ENCODE peak calls at places on chromosomes 1 and 21, in nine cellular contexts. F is H7, I is endothelial cell, S is uterus, C is HFF-Myc, N is WTC11, M is NCI-H1105, E is putamen, Z is iPS-NIHi11. H is an unnamed sample.

GRCh38 chr1:159089184-159089791 is 12.7 kb upstream of the AIM2 start:
- DNase-seq in N (no peak), S (no peak), M (no peak), C (no peak), Z (peak), I (no peak), E (no peak), F (no peak), H (no peak)

GRCh38 chr1:101365186-101365585 is 128.4 kb downstream of the S1PR1 start:
- DNase-seq in M (no peak), F (no peak), N (no peak), E (no peak), S (no peak), I (no peak), C (no peak), Z (no peak), H (no peak)

GRCh38 chr1:205375816-205376545 is 19.3 kb upstream of the KLHDC8A start:
- DNase-seq in M (no peak), N (peak), I (no peak), S (peak), E (no peak), F (peak), C (no peak), Z (peak), H (peak)

GRCh38 chr1:28601696-28602095 is 9.6 kb downstream of the RAB42 start:
- DNase-seq in C (peak), M (no peak), E (no peak), I (no peak), N (no peak), Z (no peak), F (no peak), S (no peak), H (peak)

GRCh38 chr21:44365967-44366585 is 12.7 kb downstream of the TRPM2 start:
- DNase-seq in I (no peak), Z (no peak), E (no peak), F (peak), N (no peak), M (no peak), S (no peak), C (no peak), H (no peak)

GRCh38 chr1:173347276-173347675 is 129.9 kb upstream of the PRDX6 start:
- DNase-seq in N (no peak), Z (no peak), I (no peak), C (no peak), F (no peak), M (no peak), E (no peak), S (no peak), H (peak)

GRCh38 chr1:118928739-118929554 is 59.2 kb downstream of the TBX15 start:
- DNase-seq in C (peak), M (no peak), N (peak), E (no peak), S (no peak), I (peak), Z (peak), F (peak), H (no peak)

GRCh38 chr1:234837713-234838112 is 227.7 kb upstream of the IRF2BP2 start:
- DNase-seq in N (no peak), C (no peak), I (no peak), F (no peak), M (no peak), S (no peak), Z (no peak), E (no peak), H (no peak)

GRCh38 chr1:206079130-206079529 is 26.2 kb downstream of the RHEX start:
- DNase-seq in S (no peak), F (no peak), E (no peak), C (no peak), M (no peak), Z (no peak), I (no peak), N (no peak), H (no peak)

GRCh38 chr1:177181280-177181630 is 10.5 kb downstream of the BRINP2 start:
- DNase-seq in S (no peak), Z (peak), M (no peak), E (no peak), I (peak), F (peak), C (no peak), N (peak), H (no peak)

GRCh38 chr1:183732251-183732650 is 72.7 kb upstream of the RGL1 start:
- DNase-seq in C (no peak), E (no peak), M (no peak), I (no peak), Z (no peak), S (no peak), N (no peak), F (no peak), H (no peak)

GRCh38 chr1:216793303-216793702 is 70.1 kb upstream of the ESRRG start:
- DNase-seq in M (no peak), Z (no peak), F (no peak), E (no peak), S (no peak), I (no peak), N (no peak), C (no peak), H (no peak)

GRCh38 chr1:6614019-6614952 is 755 bp downstream of the PHF13 start:
- DNase-seq in M (no peak), N (peak), Z (peak), C (no peak), I (peak), E (no peak), F (peak), S (peak), H (no peak)

GRCh38 chr21:33230518-33231324 is 983 bp downstream of the IFNAR2 start:
- DNase-seq in Z (peak), I (peak), S (peak), F (peak), M (peak), C (no peak), E (peak), N (peak), H (no peak)

GRCh38 chr21:35232545-35233176 is 183.6 kb upstream of the RUNX1 start:
- DNase-seq in E (no peak), I (no peak), S (no peak), M (no peak), C (no peak), N (no peak), Z (no peak), F (no peak), H (peak)

GRCh38 chr1:152029937-152030211 is 6.9 kb downstream of the S100A11 start:
- DNase-seq in C (no peak), Z (no peak), M (no peak), N (no peak), S (no peak), I (no peak), F (no peak), E (no peak), H (no peak)

GRCh38 chr1:110756506-110756905 is 81.8 kb upstream of the KCNA3 start:
- DNase-seq in M (peak), Z (no peak), N (no peak), E (peak), S (no peak), C (no peak), F (no peak), I (no peak), H (no peak)

GRCh38 chr1:85019989-85020388 is 23.1 kb upstream of the MCOLN2 start:
- DNase-seq in M (no peak), S (no peak), F (no peak), Z (no peak), I (no peak), C (peak), N (no peak), E (no peak), H (no peak)

GRCh38 chr21:41966341-41966833 is 12.6 kb upstream of the C2CD2 start:
- DNase-seq in N (no peak), I (no peak), S (no peak), Z (no peak), F (no peak), M (no peak), E (no peak), C (no peak), H (no peak)

GRCh38 chr1:27621067-27621920 is 13.7 kb downstream of the FGR start:
- DNase-seq in E (no peak), F (no peak), C (no peak), S (no peak), Z (no peak), N (no peak), I (no peak), M (no peak), H (no peak)

GRCh38 chr1:240611619-240612490 is at the start of gene GREM2:
- DNase-seq in Z (peak), E (peak), F (peak), C (peak), S (peak), N (peak), M (peak), I (peak), H (no peak)

GRCh38 chr1:12059722-12060464 is 3.2 kb upstream of the TNFRSF8 start:
- DNase-seq in F (no peak), N (no peak), S (no peak), C (no peak), M (no peak), Z (no peak), I (no peak), E (no peak), H (no peak)